ENCODE peak calls at places on chromosome 4, in eight cellular contexts. One of them, this sample, is unnamed.
A peak's percentile ranks its signal among the peaks of the same experiment; 100 is the strongest.

GRCh38 chr4:141329174-141329569 is 108.5 kb downstream of the ZNF330 start:
- DNase-seq in WTC11: no peak
- DNase-seq in HepG2: no peak
- DNase-seq in IMR-90: peak; percentile 80
- DNase-seq in SK-N-SH: no peak
- DNase-seq in GM12878: no peak
- DNase-seq in A549: no peak
- DNase-seq in K562: no peak
- DNase-seq in this sample: no peak

GRCh38 chr4:151797131-151797530 is 36.3 kb upstream of the GATB start:
- DNase-seq in HepG2: no peak
- DNase-seq in SK-N-SH: no peak
- DNase-seq in IMR-90: no peak
- DNase-seq in A549: no peak
- DNase-seq in WTC11: no peak
- DNase-seq in K562: no peak
- DNase-seq in GM12878: no peak
- DNase-seq in this sample: no peak

GRCh38 chr4:168537086-168537485 is 40.2 kb downstream of the PALLD start:
- DNase-seq in SK-N-SH: no peak
- DNase-seq in K562: no peak
- DNase-seq in A549: no peak
- DNase-seq in WTC11: no peak
- DNase-seq in IMR-90: no peak
- DNase-seq in GM12878: no peak
- DNase-seq in HepG2: no peak
- DNase-seq in this sample: no peak

GRCh38 chr4:42067264-42067663 is 76.9 kb downstream of the SLC30A9 start:
- DNase-seq in HepG2: no peak
- DNase-seq in A549: no peak
- DNase-seq in SK-N-SH: no peak
- DNase-seq in IMR-90: no peak
- DNase-seq in K562: no peak
- DNase-seq in WTC11: no peak
- DNase-seq in GM12878: no peak
- DNase-seq in this sample: no peak

GRCh38 chr4:121306932-121307331 is 73.9 kb downstream of the QRFPR start:
- DNase-seq in K562: no peak
- DNase-seq in A549: no peak
- DNase-seq in SK-N-SH: no peak
- DNase-seq in HepG2: no peak
- DNase-seq in IMR-90: no peak
- DNase-seq in GM12878: no peak
- DNase-seq in WTC11: no peak
- DNase-seq in this sample: no peak

GRCh38 chr4:137360701-137361213 is 171.5 kb downstream of the PCDH18 start:
- DNase-seq in IMR-90: no peak
- DNase-seq in A549: no peak
- DNase-seq in WTC11: no peak
- DNase-seq in SK-N-SH: no peak
- DNase-seq in GM12878: no peak
- DNase-seq in HepG2: no peak
- DNase-seq in K562: no peak
- DNase-seq in this sample: no peak

GRCh38 chr4:104592894-104593470 is 98.3 kb upstream of the CXXC4 start:
- DNase-seq in HepG2: no peak
- DNase-seq in WTC11: no peak
- DNase-seq in IMR-90: peak; percentile 0
- DNase-seq in SK-N-SH: no peak
- DNase-seq in GM12878: no peak
- DNase-seq in A549: no peak
- DNase-seq in K562: no peak
- DNase-seq in this sample: no peak

GRCh38 chr4:176226736-176227135 is 31.4 kb upstream of the SPATA4 start:
- DNase-seq in HepG2: no peak
- DNase-seq in K562: no peak
- DNase-seq in IMR-90: peak; percentile 48
- DNase-seq in A549: no peak
- DNase-seq in WTC11: no peak
- DNase-seq in GM12878: no peak
- DNase-seq in SK-N-SH: no peak
- DNase-seq in this sample: no peak

GRCh38 chr4:98828801-98829200 is 100.1 kb downstream of the EIF4E start:
- DNase-seq in K562: no peak
- DNase-seq in SK-N-SH: peak; percentile 5
- DNase-seq in IMR-90: no peak
- DNase-seq in GM12878: no peak
- DNase-seq in WTC11: peak; percentile 23
- DNase-seq in HepG2: peak; percentile 3
- DNase-seq in A549: no peak
- DNase-seq in this sample: peak; percentile 51

GRCh38 chr4:168521736-168522135 is 24.9 kb downstream of the PALLD start:
- DNase-seq in IMR-90: no peak
- DNase-seq in A549: no peak
- DNase-seq in HepG2: no peak
- DNase-seq in GM12878: no peak
- DNase-seq in SK-N-SH: no peak
- DNase-seq in WTC11: no peak
- DNase-seq in K562: no peak
- DNase-seq in this sample: no peak

GRCh38 chr4:149549911-149550310 is 265.7 kb downstream of the IQCM start:
- DNase-seq in A549: no peak
- DNase-seq in HepG2: no peak
- DNase-seq in K562: no peak
- DNase-seq in SK-N-SH: no peak
- DNase-seq in IMR-90: no peak
- DNase-seq in WTC11: peak; percentile 40
- DNase-seq in GM12878: no peak
- DNase-seq in this sample: peak; percentile 43

GRCh38 chr4:53767503-53767902 is 176.2 kb upstream of the LNX1 start:
- DNase-seq in HepG2: no peak
- DNase-seq in IMR-90: no peak
- DNase-seq in WTC11: no peak
- DNase-seq in K562: no peak
- DNase-seq in A549: no peak
- DNase-seq in GM12878: no peak
- DNase-seq in SK-N-SH: no peak
- DNase-seq in this sample: no peak

GRCh38 chr4:108834167-108834566 is 71.3 kb upstream of the ETNPPL start:
- DNase-seq in K562: no peak
- DNase-seq in IMR-90: peak; percentile 87
- DNase-seq in GM12878: no peak
- DNase-seq in A549: no peak
- DNase-seq in WTC11: no peak
- DNase-seq in SK-N-SH: no peak
- DNase-seq in HepG2: no peak
- DNase-seq in this sample: no peak

GRCh38 chr4:3514221-3514780 is 17.9 kb downstream of the LRPAP1 start:
- DNase-seq in IMR-90: no peak
- DNase-seq in SK-N-SH: no peak
- DNase-seq in GM12878: no peak
- DNase-seq in HepG2: no peak
- DNase-seq in K562: no peak
- DNase-seq in WTC11: no peak
- DNase-seq in A549: no peak
- DNase-seq in this sample: no peak

GRCh38 chr4:91070736-91071135 is 943.5 kb downstream of the CCSER1 start:
- DNase-seq in K562: no peak
- DNase-seq in GM12878: no peak
- DNase-seq in HepG2: no peak
- DNase-seq in WTC11: no peak
- DNase-seq in A549: no peak
- DNase-seq in SK-N-SH: no peak
- DNase-seq in IMR-90: no peak
- DNase-seq in this sample: no peak

GRCh38 chr4:6403400-6403685 is 69.1 kb downstream of the PPP2R2C start:
- DNase-seq in WTC11: no peak
- DNase-seq in HepG2: no peak
- DNase-seq in A549: no peak
- DNase-seq in IMR-90: no peak
- DNase-seq in K562: no peak
- DNase-seq in GM12878: no peak
- DNase-seq in SK-N-SH: no peak
- DNase-seq in this sample: no peak

DNA sequence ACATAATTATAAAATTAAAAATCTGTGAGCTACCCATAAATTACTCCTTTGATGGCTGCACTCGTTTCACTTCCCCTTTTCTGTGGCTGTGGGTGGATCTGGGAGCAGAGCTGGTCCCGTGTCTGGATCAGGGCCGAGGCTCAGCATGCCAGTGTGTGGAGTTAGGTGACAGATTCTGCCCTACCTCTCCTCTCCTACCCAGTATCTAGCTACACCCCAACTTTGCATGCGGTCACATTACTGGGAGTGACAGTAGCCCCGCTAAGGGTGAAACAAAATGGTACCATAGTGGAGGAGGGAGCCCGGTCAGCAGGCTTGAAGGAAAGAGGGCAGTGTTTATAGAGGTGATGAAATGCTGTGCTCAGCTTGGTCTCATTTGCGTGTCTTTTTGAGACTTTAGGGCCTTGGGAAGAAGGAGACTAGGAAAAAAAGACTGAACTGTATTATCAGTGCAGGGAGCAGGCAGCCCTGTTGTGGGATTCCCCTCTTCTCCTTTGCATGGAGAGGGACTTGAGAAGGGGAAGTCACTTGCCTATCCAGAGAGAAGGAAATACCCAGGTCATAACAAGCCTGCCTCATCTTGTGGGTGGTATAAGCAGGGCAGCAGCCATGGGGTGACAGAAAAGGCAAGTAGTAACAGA is 48.4 kb downstream of the ARHGAP10 start:
- DNase-seq in WTC11: no peak
- DNase-seq in K562: no peak
- DNase-seq in SK-N-SH: no peak
- DNase-seq in IMR-90: no peak
- DNase-seq in GM12878: peak; percentile 86
- DNase-seq in A549: no peak
- DNase-seq in HepG2: no peak
- DNase-seq in this sample: no peak
- TF ChIP-seq USF2 in WTC11: no peak
- TF ChIP-seq USF2 in K562: no peak
- TF ChIP-seq USF2 in SK-N-SH: no peak
- TF ChIP-seq USF2 in IMR-90: no peak
- TF ChIP-seq USF2 in GM12878: no peak
- TF ChIP-seq USF2 in A549: no peak
- TF ChIP-seq USF2 in HepG2: no peak
- TF ChIP-seq USF2 in this sample: no peak

GRCh38 chr4:38562751-38563198 is 101.2 kb upstream of the KLF3 start:
- DNase-seq in WTC11: no peak
- DNase-seq in SK-N-SH: peak; percentile 29
- DNase-seq in HepG2: peak; percentile 18
- DNase-seq in IMR-90: peak; percentile 28
- DNase-seq in GM12878: no peak
- DNase-seq in K562: no peak
- DNase-seq in A549: no peak
- DNase-seq in this sample: no peak
- TF ChIP-seq USF2 in WTC11: no peak
- TF ChIP-seq USF2 in SK-N-SH: no peak
- TF ChIP-seq USF2 in HepG2: no peak
- TF ChIP-seq USF2 in IMR-90: no peak
- TF ChIP-seq USF2 in GM12878: no peak
- TF ChIP-seq USF2 in K562: no peak
- TF ChIP-seq USF2 in A549: no peak
- TF ChIP-seq USF2 in this sample: no peak

GRCh38 chr4:88063634-88064296 is 56.3 kb downstream of the PKD2 start:
- DNase-seq in A549: no peak
- DNase-seq in IMR-90: no peak
- DNase-seq in WTC11: no peak
- DNase-seq in GM12878: no peak
- DNase-seq in HepG2: no peak
- DNase-seq in SK-N-SH: no peak
- DNase-seq in K562: no peak
- DNase-seq in this sample: no peak

GRCh38 chr4:88062843-88063242 is 55.4 kb downstream of the PKD2 start:
- DNase-seq in HepG2: peak; percentile 25
- DNase-seq in A549: no peak
- DNase-seq in SK-N-SH: no peak
- DNase-seq in WTC11: no peak
- DNase-seq in K562: no peak
- DNase-seq in IMR-90: no peak
- DNase-seq in GM12878: no peak
- DNase-seq in this sample: no peak

GRCh38 chr4:88062311-88062710 is 54.9 kb downstream of the PKD2 start:
- DNase-seq in A549: no peak
- DNase-seq in K562: no peak
- DNase-seq in SK-N-SH: no peak
- DNase-seq in HepG2: no peak
- DNase-seq in WTC11: no peak
- DNase-seq in GM12878: no peak
- DNase-seq in IMR-90: no peak
- DNase-seq in this sample: no peak

GRCh38 chr4:88060431-88060830 is 53.0 kb downstream of the PKD2 start:
- DNase-seq in WTC11: no peak
- DNase-seq in GM12878: no peak
- DNase-seq in A549: no peak
- DNase-seq in K562: no peak
- DNase-seq in HepG2: no peak
- DNase-seq in SK-N-SH: no peak
- DNase-seq in IMR-90: no peak
- DNase-seq in this sample: no peak

DNA sequence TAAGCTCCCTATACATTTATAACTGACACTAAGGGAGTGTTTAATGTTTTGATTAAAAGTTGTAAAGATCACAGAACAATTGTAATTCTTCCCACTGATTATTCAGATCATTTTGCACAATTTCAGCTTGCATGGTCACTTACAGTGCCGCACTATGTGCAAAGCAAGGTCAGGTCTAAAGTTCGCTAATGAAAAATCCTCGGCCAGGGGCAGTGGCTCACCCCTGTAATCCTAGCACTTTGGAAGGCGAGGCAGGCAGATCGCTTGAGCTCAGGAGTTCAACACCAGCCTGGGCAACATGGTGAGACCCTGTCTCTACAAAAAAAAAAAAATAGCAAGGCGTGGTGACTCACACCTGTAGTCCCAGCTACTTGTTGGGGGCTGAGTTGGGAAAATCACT is 57.0 kb downstream of the PKD2 start:
- DNase-seq in IMR-90: no peak
- DNase-seq in SK-N-SH: no peak
- DNase-seq in K562: no peak
- DNase-seq in HepG2: no peak
- DNase-seq in WTC11: no peak
- DNase-seq in A549: no peak
- DNase-seq in GM12878: no peak
- DNase-seq in this sample: no peak
- TF ChIP-seq USF2 in IMR-90: no peak
- TF ChIP-seq USF2 in SK-N-SH: no peak
- TF ChIP-seq USF2 in K562: no peak
- TF ChIP-seq USF2 in HepG2: no peak
- TF ChIP-seq USF2 in WTC11: no peak
- TF ChIP-seq USF2 in A549: no peak
- TF ChIP-seq USF2 in GM12878: no peak
- TF ChIP-seq USF2 in this sample: no peak

DNA sequence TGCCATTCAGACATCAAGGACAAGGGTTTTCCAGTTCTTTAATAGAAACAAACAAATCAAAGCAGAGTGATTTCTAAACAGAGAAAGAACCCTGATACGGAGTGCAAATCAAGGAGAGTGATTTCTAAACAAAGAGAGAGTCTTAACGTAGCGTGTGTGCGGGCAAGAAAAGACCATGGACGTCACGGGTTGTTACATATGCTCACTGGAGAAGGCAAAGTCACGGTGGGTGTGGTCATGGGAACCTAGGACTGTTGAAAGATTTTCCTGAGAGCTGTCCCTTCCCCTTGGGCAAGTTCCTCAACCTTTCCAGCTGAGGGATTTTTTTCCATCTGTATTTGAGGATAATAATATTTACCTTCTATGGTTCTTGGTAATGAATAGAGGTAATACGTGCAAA is 95.0 kb upstream of the SLC34A2 start:
- DNase-seq in IMR-90: no peak
- DNase-seq in GM12878: no peak
- DNase-seq in HepG2: no peak
- DNase-seq in A549: no peak
- DNase-seq in WTC11: no peak
- DNase-seq in K562: no peak
- DNase-seq in SK-N-SH: no peak
- DNase-seq in this sample: no peak
- TF ChIP-seq USF2 in IMR-90: no peak
- TF ChIP-seq USF2 in GM12878: no peak
- TF ChIP-seq USF2 in HepG2: no peak
- TF ChIP-seq USF2 in A549: no peak
- TF ChIP-seq USF2 in WTC11: no peak
- TF ChIP-seq USF2 in K562: no peak
- TF ChIP-seq USF2 in SK-N-SH: no peak
- TF ChIP-seq USF2 in this sample: no peak

This sample was measured in H1.